ENCODE peak calls at places on chromosomes 16 and 17, in four cellular contexts. E is fibroblast of lung, L is dorsolateral prefrontal cortex, U is fibroblast of pulmonary artery. I is an unnamed sample.

GRCh38 chr17:35653619-35654361 is 66.7 kb downstream of the AP2B1 start:
- DNase-seq in E (no peak), L (no peak), U (no peak), I (no peak)

GRCh38 chr17:50501906-50502642 is 6.2 kb upstream of the MYCBPAP start:
- DNase-seq in E (no peak), L (no peak), U (no peak), I (no peak)

GRCh38 chr16:51114369-51114768 is 36.7 kb downstream of the SALL1 start:
- DNase-seq in E (no peak), L (no peak), U (no peak), I (no peak)

GRCh38 chr17:57110579-57111367 is 25.7 kb downstream of the AKAP1 start:
- DNase-seq in E (no peak), L (no peak), U (no peak), I (no peak)

GRCh38 chr17:49216482-49216881 is 6.0 kb downstream of the ABI3 start:
- DNase-seq in E (no peak), L (no peak), U (no peak), I (no peak)

GRCh38 chr17:31580331-31581021 is 189.0 kb downstream of the RAB11FIP4 start:
- DNase-seq in E (peak), L (no peak), U (peak), I (no peak)

GRCh38 chr17:41962768-41963434 is 3.7 kb upstream of the CNP start:
- DNase-seq in E (peak), L (peak), U (peak), I (no peak)

GRCh38 chr16:54347961-54348360 is 61.4 kb upstream of the IRX3 start:
- DNase-seq in E (no peak), L (no peak), U (no peak), I (no peak)

GRCh38 chr17:16283705-16284104 is 66.7 kb downstream of the PIGL start:
- DNase-seq in E (peak), L (no peak), U (peak), I (no peak)

GRCh38 chr16:48373258-48374050 is 11.8 kb downstream of the SIAH1 start:
- DNase-seq in E (no peak), L (no peak), U (no peak), I (no peak)

GRCh38 chr16:12898556-12898955 is 2.8 kb upstream of the SHISA9 start:
- DNase-seq in E (no peak), L (no peak), U (no peak), I (no peak)

GRCh38 chr17:55054429-55054828 is 85.9 kb downstream of the STXBP4 start:
- DNase-seq in E (no peak), L (no peak), U (no peak), I (no peak)

GRCh38 chr16:72922714-72923113 is 125.2 kb downstream of the ZFHX3 start:
- DNase-seq in E (no peak), L (no peak), U (no peak), I (no peak)

GRCh38 chr16:72924487-72924886 is 123.4 kb downstream of the ZFHX3 start:
- DNase-seq in E (no peak), L (no peak), U (no peak), I (no peak)

GRCh38 chr16:72923757-72924156 is 124.2 kb downstream of the ZFHX3 start:
- DNase-seq in E (no peak), L (no peak), U (no peak), I (no peak)

GRCh38 chr16:72921620-72922019 is 126.3 kb downstream of the ZFHX3 start:
- DNase-seq in E (peak), L (peak), U (peak), I (no peak)

DNA sequence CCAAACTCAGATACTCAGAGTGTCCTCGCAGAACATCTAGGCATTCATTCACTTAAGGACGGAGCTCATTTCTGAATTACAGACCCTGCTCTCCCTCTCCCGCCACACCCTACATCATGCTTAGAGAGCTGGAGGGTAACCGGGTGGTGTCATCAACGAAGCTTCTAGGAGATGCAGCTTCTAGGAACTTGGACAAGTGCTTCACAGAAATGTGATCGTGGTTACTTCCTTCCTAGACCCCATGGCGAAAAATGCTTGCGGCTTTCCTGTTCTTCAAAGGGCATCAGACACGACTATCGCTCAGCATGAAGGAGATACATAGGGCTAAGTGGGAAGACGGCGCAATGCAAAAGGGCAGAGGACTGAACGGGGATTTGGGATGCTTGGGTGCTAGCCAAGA is 126.8 kb downstream of the ZFHX3 start:
- DNase-seq in E (no peak), L (no peak), U (no peak), I (no peak)
- H3K4me3 ChIP-seq in E (no peak), L (peak), U (no peak), I (no peak)

DNA sequence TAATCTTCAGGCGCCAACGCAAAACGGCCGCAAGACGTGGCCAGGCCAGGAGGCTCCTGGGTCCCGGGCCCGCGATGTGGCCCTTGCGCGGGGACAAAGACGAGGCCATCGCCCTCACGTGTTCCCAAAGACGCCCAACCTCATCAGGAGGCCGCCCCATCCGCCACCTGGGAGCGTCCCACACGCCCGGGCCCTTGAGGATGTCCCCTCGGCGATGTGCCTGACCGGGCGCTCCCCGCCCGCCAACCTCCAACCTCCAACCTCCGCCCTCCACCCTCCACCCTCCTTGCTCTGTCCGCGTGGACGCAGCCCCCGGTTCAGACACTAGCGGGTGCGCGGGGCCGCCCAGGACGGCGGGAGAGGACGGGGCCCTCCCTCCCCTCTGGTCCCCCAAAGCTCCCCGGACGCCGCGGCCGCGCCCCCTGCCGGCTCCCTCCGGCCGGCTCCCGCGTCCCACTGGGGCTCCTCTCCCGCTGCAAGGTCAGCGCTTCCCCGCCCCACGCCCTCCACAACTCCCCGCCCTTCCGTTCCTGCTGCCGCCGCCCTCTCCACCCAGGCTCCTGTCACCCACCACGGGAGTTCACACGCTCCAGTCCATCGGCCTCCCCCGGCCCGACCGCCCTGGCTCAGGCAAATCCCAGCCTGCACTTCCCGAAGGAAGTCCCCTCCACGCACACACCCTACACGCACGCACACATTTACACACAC is 250.8 kb upstream of the RPL38 start:
- DNase-seq in E (no peak), L (peak), U (no peak), I (no peak)
- TF ChIP-seq CTCF in E (no peak), L (no peak), U (no peak), I (no peak)

GRCh38 chr17:3755335-3756030 is 31.8 kb downstream of the HASPIN start:
- DNase-seq in E (no peak), L (no peak), U (no peak), I (no peak)
- H3K4me3 ChIP-seq in E (no peak), L (no peak), U (no peak), I (peak)

DNA sequence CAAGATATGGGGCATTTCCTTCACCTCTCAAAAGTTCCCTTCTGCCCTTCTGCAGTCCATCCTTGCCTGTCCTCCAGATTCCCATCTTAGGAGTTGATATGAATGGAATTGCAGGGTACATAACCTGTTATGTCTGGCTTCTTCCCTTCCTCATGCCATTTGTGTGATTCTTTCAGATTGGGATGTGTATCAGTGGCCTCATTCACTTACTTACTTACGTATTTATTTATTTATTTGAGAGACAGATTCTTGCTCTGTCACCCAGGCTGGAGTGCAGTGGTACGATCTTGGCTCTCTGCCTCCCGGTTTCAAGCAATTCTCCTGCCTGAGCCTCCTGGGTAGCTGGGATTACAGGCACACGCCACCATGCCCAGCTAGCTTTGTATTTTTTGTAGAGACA is 6.2 kb upstream of the TMEM94 start:
- DNase-seq in E (peak), L (no peak), U (no peak), I (no peak)
- TF ChIP-seq CTCF in E (no peak), L (no peak), U (no peak), I (no peak)

GRCh38 chr16:1537138-1537577 is 3.7 kb downstream of the TMEM204 start:
- DNase-seq in E (no peak), L (no peak), U (no peak), I (no peak)
- H3K4me3 ChIP-seq in E (no peak), L (peak), U (no peak), I (no peak)

GRCh38 chr16:84278333-84278732 is 16.3 kb upstream of the WFDC1 start:
- DNase-seq in E (no peak), L (no peak), U (no peak), I (no peak)
- TF ChIP-seq CTCF in E (no peak), L (no peak), U (no peak), I (no peak)

GRCh38 chr17:79741751-79742588 is 11.2 kb downstream of the ENPP7 start:
- DNase-seq in E (peak), L (peak), U (peak), I (no peak)
- H3K4me3 ChIP-seq in E (no peak), L (peak), U (no peak), I (peak)